ENCODE peak calls at places on chromosomes 6 and 20, in six cellular contexts. One of them, this sample, is unnamed.
A peak's percentile ranks its signal among the peaks of the same experiment; 100 is the strongest.

GRCh38 chr6:35388772-35389352 is 46.5 kb downstream of the PPARD start:
- DNase-seq in body of pancreas: no peak
- DNase-seq in spleen: no peak
- DNase-seq in cardiac muscle cell: no peak
- DNase-seq in PC-3: no peak
- DNase-seq in upper lobe of right lung: no peak
- DNase-seq in this sample: no peak

GRCh38 chr6:132780770-132781371 is 17.6 kb downstream of the SLC18B1 start:
- DNase-seq in PC-3: peak; percentile 18
- DNase-seq in cardiac muscle cell: no peak
- DNase-seq in upper lobe of right lung: no peak
- DNase-seq in spleen: no peak
- DNase-seq in body of pancreas: no peak
- DNase-seq in this sample: no peak

GRCh38 chr6:7566031-7566556 is 23.9 kb upstream of the SNRNP48 start:
- DNase-seq in cardiac muscle cell: no peak
- DNase-seq in body of pancreas: no peak
- DNase-seq in PC-3: no peak
- DNase-seq in upper lobe of right lung: no peak
- DNase-seq in spleen: no peak
- DNase-seq in this sample: no peak

GRCh38 chr6:112237644-112238043 is 16.7 kb downstream of the LAMA4 start:
- DNase-seq in body of pancreas: peak; percentile 44
- DNase-seq in spleen: no peak
- DNase-seq in cardiac muscle cell: no peak
- DNase-seq in PC-3: peak; percentile 84
- DNase-seq in upper lobe of right lung: no peak
- DNase-seq in this sample: peak; percentile 32

GRCh38 chr6:53179961-53180651 is 31.5 kb upstream of the GCM1 start:
- DNase-seq in upper lobe of right lung: no peak
- DNase-seq in body of pancreas: peak; percentile 76
- DNase-seq in PC-3: no peak
- DNase-seq in spleen: peak; percentile 77
- DNase-seq in cardiac muscle cell: peak; percentile 17
- DNase-seq in this sample: peak; percentile 4

GRCh38 chr6:37253608-37254007 is 4.0 kb upstream of the TBC1D22B start:
- DNase-seq in cardiac muscle cell: no peak
- DNase-seq in PC-3: no peak
- DNase-seq in spleen: no peak
- DNase-seq in body of pancreas: no peak
- DNase-seq in upper lobe of right lung: no peak
- DNase-seq in this sample: no peak

GRCh38 chr20:11972478-11972877 is 54.8 kb downstream of the BTBD3 start:
- DNase-seq in PC-3: no peak
- DNase-seq in spleen: no peak
- DNase-seq in cardiac muscle cell: no peak
- DNase-seq in upper lobe of right lung: no peak
- DNase-seq in body of pancreas: no peak
- DNase-seq in this sample: no peak

GRCh38 chr6:129183681-129184216 is 300.8 kb downstream of the LAMA2 start:
- DNase-seq in upper lobe of right lung: no peak
- DNase-seq in cardiac muscle cell: no peak
- DNase-seq in PC-3: peak; percentile 71
- DNase-seq in spleen: no peak
- DNase-seq in body of pancreas: no peak
- DNase-seq in this sample: no peak

GRCh38 chr20:31260326-31260932 is 3.0 kb downstream of the DEFB115 start:
- DNase-seq in body of pancreas: no peak
- DNase-seq in PC-3: peak; percentile 49
- DNase-seq in spleen: no peak
- DNase-seq in upper lobe of right lung: no peak
- DNase-seq in cardiac muscle cell: no peak
- DNase-seq in this sample: no peak

GRCh38 chr6:71228461-71229041 is 60.1 kb upstream of the OGFRL1 start:
- DNase-seq in spleen: no peak
- DNase-seq in body of pancreas: no peak
- DNase-seq in cardiac muscle cell: no peak
- DNase-seq in PC-3: peak; percentile 77
- DNase-seq in upper lobe of right lung: no peak
- DNase-seq in this sample: no peak

GRCh38 chr6:156948807-156949206 is 171.6 kb downstream of the ARID1B start:
- DNase-seq in body of pancreas: no peak
- DNase-seq in PC-3: peak; percentile 81
- DNase-seq in upper lobe of right lung: no peak
- DNase-seq in cardiac muscle cell: no peak
- DNase-seq in spleen: no peak
- DNase-seq in this sample: no peak

GRCh38 chr6:168163096-168163731 is 84.2 kb upstream of the FRMD1 start:
- DNase-seq in PC-3: no peak
- DNase-seq in body of pancreas: no peak
- DNase-seq in spleen: no peak
- DNase-seq in upper lobe of right lung: no peak
- DNase-seq in cardiac muscle cell: no peak
- DNase-seq in this sample: no peak

GRCh38 chr6:85680388-85680787 is 37.7 kb upstream of the SYNCRIP start:
- DNase-seq in body of pancreas: no peak
- DNase-seq in cardiac muscle cell: no peak
- DNase-seq in PC-3: no peak
- DNase-seq in spleen: no peak
- DNase-seq in upper lobe of right lung: no peak
- DNase-seq in this sample: no peak

GRCh38 chr6:116217069-116217468 is 36.8 kb downstream of the TSPYL4 start:
- DNase-seq in PC-3: peak; percentile 61
- DNase-seq in spleen: no peak
- DNase-seq in upper lobe of right lung: no peak
- DNase-seq in body of pancreas: no peak
- DNase-seq in cardiac muscle cell: peak; percentile 22
- DNase-seq in this sample: no peak

GRCh38 chr6:1604991-1605821 is 4.5 kb upstream of the FOXC1 start:
- DNase-seq in spleen: peak; percentile 61
- DNase-seq in body of pancreas: no peak
- DNase-seq in cardiac muscle cell: no peak
- DNase-seq in upper lobe of right lung: no peak
- DNase-seq in PC-3: no peak
- DNase-seq in this sample: no peak

GRCh38 chr6:10384719-10385511 is 30.0 kb downstream of the TFAP2A start:
- DNase-seq in PC-3: no peak
- DNase-seq in spleen: no peak
- DNase-seq in cardiac muscle cell: no peak
- DNase-seq in body of pancreas: no peak
- DNase-seq in upper lobe of right lung: no peak
- DNase-seq in this sample: no peak

GRCh38 chr6:107495196-107495643 is 5.3 kb downstream of the SOBP start:
- DNase-seq in spleen: no peak
- DNase-seq in PC-3: no peak
- DNase-seq in cardiac muscle cell: no peak
- DNase-seq in upper lobe of right lung: no peak
- DNase-seq in body of pancreas: no peak
- DNase-seq in this sample: no peak

GRCh38 chr6:127366281-127367022 is 23.0 kb upstream of the ECHDC1 start:
- DNase-seq in upper lobe of right lung: no peak
- DNase-seq in spleen: no peak
- DNase-seq in body of pancreas: no peak
- DNase-seq in PC-3: peak; percentile 91
- DNase-seq in cardiac muscle cell: no peak
- DNase-seq in this sample: no peak

GRCh38 chr20:3041818-3042504 is 1.5 kb upstream of the GNRH2 start:
- DNase-seq in body of pancreas: peak; percentile 57
- DNase-seq in cardiac muscle cell: no peak
- DNase-seq in PC-3: no peak
- DNase-seq in upper lobe of right lung: no peak
- DNase-seq in spleen: peak; percentile 46
- DNase-seq in this sample: no peak

GRCh38 chr20:48789781-48790544 is 37.8 kb downstream of the PREX1 start:
- DNase-seq in cardiac muscle cell: no peak
- DNase-seq in PC-3: no peak
- DNase-seq in body of pancreas: no peak
- DNase-seq in upper lobe of right lung: no peak
- DNase-seq in spleen: no peak
- DNase-seq in this sample: no peak
- H3K9me3 ChIP-seq in cardiac muscle cell: no peaks in the 10 kb centered on the region
- H3K9me3 ChIP-seq in PC-3: no peaks in the 10 kb centered on the region
- H3K9me3 ChIP-seq in body of pancreas: no peaks in the 10 kb centered on the region
- H3K9me3 ChIP-seq in upper lobe of right lung: no peaks in the 10 kb centered on the region
- H3K9me3 ChIP-seq in spleen: no peaks in the 10 kb centered on the region
- H3K9me3 ChIP-seq in this sample: no peaks in the 10 kb centered on the region

GRCh38 chr6:15416932-15417509 is 171.2 kb downstream of the JARID2 start:
- DNase-seq in cardiac muscle cell: no peak
- DNase-seq in PC-3: no peak
- DNase-seq in upper lobe of right lung: no peak
- DNase-seq in body of pancreas: no peak
- DNase-seq in spleen: no peak
- DNase-seq in this sample: no peak
- H3K9me3 ChIP-seq in cardiac muscle cell: no peaks in the 10 kb centered on the region
- H3K9me3 ChIP-seq in PC-3: peaks cover 9% of the 10 kb centered on the region
- H3K9me3 ChIP-seq in upper lobe of right lung: peaks cover 10% of the 10 kb centered on the region
- H3K9me3 ChIP-seq in body of pancreas: no peaks in the 10 kb centered on the region
- H3K9me3 ChIP-seq in spleen: peaks cover 26% of the 10 kb centered on the region
- H3K9me3 ChIP-seq in this sample: peaks cover 14% of the 10 kb centered on the region

GRCh38 chr6:164807125-164807524 is 502.3 kb downstream of the C6orf118 start:
- DNase-seq in upper lobe of right lung: no peak
- DNase-seq in cardiac muscle cell: no peak
- DNase-seq in PC-3: no peak
- DNase-seq in body of pancreas: no peak
- DNase-seq in spleen: no peak
- DNase-seq in this sample: no peak
- H3K9me3 ChIP-seq in upper lobe of right lung: no peaks in the 10 kb centered on the region
- H3K9me3 ChIP-seq in cardiac muscle cell: no peaks in the 10 kb centered on the region
- H3K9me3 ChIP-seq in PC-3: no peaks in the 10 kb centered on the region
- H3K9me3 ChIP-seq in body of pancreas: no peaks in the 10 kb centered on the region
- H3K9me3 ChIP-seq in spleen: peaks cover 55% of the 10 kb centered on the region
- H3K9me3 ChIP-seq in this sample: no peaks in the 10 kb centered on the region

GRCh38 chr6:170021579-170021978 is 269.3 kb downstream of the DLL1 start:
- DNase-seq in PC-3: no peak
- DNase-seq in spleen: no peak
- DNase-seq in cardiac muscle cell: no peak
- DNase-seq in body of pancreas: no peak
- DNase-seq in upper lobe of right lung: no peak
- DNase-seq in this sample: no peak
- H3K9me3 ChIP-seq in PC-3: no peaks in the 10 kb centered on the region
- H3K9me3 ChIP-seq in spleen: no peaks in the 10 kb centered on the region
- H3K9me3 ChIP-seq in cardiac muscle cell: no peaks in the 10 kb centered on the region
- H3K9me3 ChIP-seq in body of pancreas: no peaks in the 10 kb centered on the region
- H3K9me3 ChIP-seq in upper lobe of right lung: no peaks in the 10 kb centered on the region
- H3K9me3 ChIP-seq in this sample: no peaks in the 10 kb centered on the region